ENCODE peak calls at places on chromosomes 7 and 10, in four cellular contexts. J is PC-9, H is neural progenitor cell, A is fibroblast of lung. E is an unnamed sample. For H3K4me1, the result is how much of the 10 kb centered on the place peaks cover.

GRCh38 chr7:103915958-103916357 is 73.5 kb downstream of the RELN start:
- DNase-seq in J (no peak), H (no peak), A (peak), E (peak)

GRCh38 chr10:80283536-80284199 is 5.8 kb downstream of the MAT1A start:
- DNase-seq in J (no peak), H (no peak), A (no peak), E (no peak)

GRCh38 chr7:140923358-140924006 is 1.2 kb downstream of the BRAF start:
- DNase-seq in J (peak), H (peak), A (peak), E (peak)

GRCh38 chr7:157597562-157597961 is 260.8 kb downstream of the DNAJB6 start:
- DNase-seq in J (no peak), H (no peak), A (no peak), E (no peak)

GRCh38 chr7:38274493-38274892 is 1.1 kb upstream of the TARP start:
- DNase-seq in J (no peak), H (no peak), A (no peak), E (no peak)

GRCh38 chr7:93736970-93737369 is 153.6 kb downstream of the TFPI2 start:
- DNase-seq in J (no peak), H (no peak), A (no peak), E (no peak)

GRCh38 chr10:103232772-103233488 is 12.8 kb upstream of the RPEL1 start:
- DNase-seq in J (peak), H (no peak), A (peak), E (no peak)

GRCh38 chr10:128675405-128675804 is 549.2 kb upstream of the MKI67 start:
- DNase-seq in J (no peak), H (no peak), A (no peak), E (peak)

GRCh38 chr10:132535065-132535651 is 2.4 kb upstream of the INPP5A start:
- DNase-seq in J (no peak), H (no peak), A (no peak), E (no peak)

GRCh38 chr10:5888843-5889623 is 660 bp downstream of the ANKRD16 start:
- DNase-seq in J (peak), H (peak), A (peak), E (peak)

GRCh38 chr7:79872171-79872570 is 262.5 kb upstream of the GNAI1 start:
- DNase-seq in J (no peak), H (peak), A (no peak), E (no peak)

DNA sequence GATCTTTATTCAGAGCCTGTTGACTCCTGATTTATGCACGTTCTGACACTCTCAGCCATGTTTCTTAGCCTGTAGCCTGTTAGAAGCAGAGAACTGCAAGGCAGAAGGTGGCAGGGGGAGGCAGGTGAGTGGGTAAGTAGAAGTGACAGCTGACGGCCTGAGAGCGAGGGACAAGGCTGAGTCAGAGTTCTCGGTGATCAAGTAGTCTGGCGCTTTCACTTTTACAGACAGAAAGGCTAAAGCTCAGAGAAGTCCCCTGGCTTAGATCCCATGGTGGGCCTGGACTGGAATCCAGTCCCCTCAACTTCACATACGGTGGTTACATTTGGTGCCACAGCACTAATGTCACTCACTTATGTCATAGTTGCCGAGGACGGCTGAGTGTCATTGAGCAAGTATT is 139.0 kb downstream of the TACC2 start:
- DNase-seq in J (peak), H (no peak), A (peak), E (no peak)
- H3K4me1 ChIP-seq in J (under half), H (under half), A (under half), E (under half)

DNA sequence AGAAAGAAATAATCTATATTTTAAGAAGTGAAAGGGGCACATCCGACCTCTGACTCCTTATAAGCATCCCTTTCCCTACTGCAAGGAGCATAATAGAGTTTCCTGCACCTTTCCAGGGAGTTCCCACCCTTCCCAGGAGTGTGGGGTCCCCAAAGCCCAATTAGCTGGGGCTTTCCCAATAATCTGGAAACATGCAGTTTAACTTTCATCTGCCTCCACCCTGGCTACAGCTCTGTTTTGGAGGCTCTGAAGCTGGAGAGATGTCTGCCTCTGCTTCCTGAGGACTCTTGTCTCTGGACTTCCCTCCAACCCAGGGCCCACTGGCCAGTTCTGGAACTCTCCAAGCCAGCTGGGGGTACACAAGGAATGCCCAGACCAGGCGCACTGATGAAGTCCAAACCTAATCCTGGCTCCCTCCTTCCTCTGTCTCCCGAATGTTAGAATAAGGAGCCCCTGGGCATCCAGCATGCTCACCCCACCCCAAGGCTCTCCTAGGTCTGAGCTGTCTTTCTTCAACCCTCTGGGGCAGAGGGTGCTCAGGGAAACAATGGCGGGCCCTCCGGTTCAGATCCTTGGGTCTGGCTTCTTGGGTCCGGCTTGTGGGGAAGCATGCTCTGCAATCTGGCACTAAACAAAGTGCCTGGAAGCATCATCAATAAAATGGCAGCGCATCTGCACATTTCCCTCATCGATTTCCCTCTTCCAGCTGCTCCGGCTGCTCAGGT is 13.4 kb downstream of the HOXA4 start:
- DNase-seq in J (no peak), H (no peak), A (peak), E (no peak)
- TF ChIP-seq EZH2 in J (no peak), H (peak), A (no peak), E (no peak)

GRCh38 chr7:144659211-144659610 is 176.6 kb downstream of the TPK1 start:
- DNase-seq in J (no peak), H (no peak), A (no peak), E (no peak)

GRCh38 chr7:144653449-144653848 is 182.4 kb downstream of the TPK1 start:
- DNase-seq in J (no peak), H (no peak), A (no peak), E (no peak)

DNA sequence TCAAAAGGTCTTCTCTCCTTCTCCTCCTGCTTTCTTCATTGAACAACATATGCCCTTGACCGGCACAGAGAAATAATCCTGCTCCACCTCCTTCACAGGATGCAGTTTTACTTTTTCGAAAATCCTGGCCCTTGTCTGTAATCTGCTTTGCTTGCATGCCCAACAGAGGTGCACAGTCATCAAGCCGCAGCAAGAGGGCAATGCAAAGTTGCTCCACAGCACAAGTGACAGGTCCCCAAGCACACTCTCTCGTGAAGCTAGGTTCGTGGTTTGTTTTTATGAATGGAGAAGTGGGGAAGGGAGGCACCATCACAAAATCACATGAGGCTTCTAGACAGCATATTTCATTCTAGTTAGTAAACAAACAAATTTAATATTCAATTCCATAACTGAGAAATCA is 178.9 kb downstream of the TPK1 start:
- DNase-seq in J (no peak), H (peak), A (no peak), E (peak)
- H3K27ac ChIP-seq in J (no peak), H (no peak), A (no peak), E (no peak)

GRCh38 chr10:119314486-119314885 is 107.1 kb downstream of the GRK5 start:
- DNase-seq in J (no peak), H (no peak), A (no peak), E (no peak)
- H3K4me1 ChIP-seq in J (under half), H (under half), A (under half), E (under half)

DNA sequence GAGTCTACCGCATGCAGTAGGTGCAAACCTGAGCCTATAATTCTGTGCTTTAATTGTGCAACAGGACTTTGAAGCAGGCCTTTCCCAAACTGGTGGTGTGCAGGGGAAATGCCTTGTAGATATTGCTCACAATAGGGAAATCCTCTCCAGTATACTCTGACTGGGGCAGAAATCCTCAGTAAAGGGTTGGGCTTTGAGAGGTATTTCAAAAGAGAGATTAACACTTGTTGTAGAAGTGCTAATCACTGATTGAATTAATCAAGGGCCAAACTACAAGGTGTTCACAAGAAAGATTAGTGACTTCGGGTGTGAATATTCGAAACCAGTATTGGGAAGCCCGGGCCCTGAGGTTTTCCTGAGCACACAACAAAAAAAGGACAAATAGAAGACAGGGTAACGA is 58.5 kb upstream of the EXOC6 start:
- DNase-seq in J (no peak), H (peak), A (no peak), E (no peak)
- TF ChIP-seq EZH2 in J (no peak), H (no peak), A (no peak), E (no peak)